ENCODE peak calls at places on chromosome 17, in four cellular contexts. P is heart right ventricle; A is activated T-cell treated with anti-CD3 and anti-CD28 coated beads, Interleukin-2, amount 50 U/mL, for 48 hours; T is kidney tubule cell. R is an unnamed sample.

GRCh38 chr17:16255481-16255901 is 38.5 kb downstream of the PIGL start:
- DNase-seq in P (peak; percentile 59), A (no peak), T (no peak), R (no peak)

GRCh38 chr17:62950067-62950466 is 16.0 kb upstream of the TANC2 start:
- DNase-seq in T (no peak), A (no peak), P (peak; percentile 87), R (no peak)

GRCh38 chr17:50593321-50593720 is 32.8 kb downstream of the CACNA1G start:
- DNase-seq in P (peak; percentile 26), A (no peak), T (peak; percentile 25), R (no peak)

GRCh38 chr17:46020023-46020735 is 21.1 kb downstream of the STH start:
- DNase-seq in A (peak; percentile 48), P (no peak), T (no peak), R (no peak)

GRCh38 chr17:64063766-64064224 is 43.4 kb upstream of the ICAM2 start:
- DNase-seq in T (peak; percentile 56), P (peak; percentile 43), A (peak; percentile 63), R (peak; percentile 35)

GRCh38 chr17:78709119-78709681 is 72.9 kb downstream of the CYTH1 start:
- DNase-seq in T (peak; percentile 56), A (no peak), P (no peak), R (no peak)

GRCh38 chr17:50184057-50184456 is 17.4 kb downstream of the COL1A1 start:
- DNase-seq in P (no peak), T (no peak), A (no peak), R (no peak)

GRCh38 chr17:35807371-35808144 is 1.7 kb upstream of the TAF15 start:
- DNase-seq in A (no peak), P (no peak), T (peak; percentile 62), R (peak; percentile 57)

GRCh38 chr17:6435051-6435450 is at the start of gene AIPL1:
- DNase-seq in T (no peak), P (no peak), A (no peak), R (no peak)

R was measured in ACHN.